ENCODE peak calls at places on chromosomes 4 and X, in eight cellular contexts. One of them, this sample, is unnamed.

GRCh38 chr4:169658970-169659735 is 38.8 kb downstream of the CLCN3 start:
- DNase-seq in GM03348: no peak
- DNase-seq in lung: no peak
- DNase-seq in caudate nucleus: no peak
- DNase-seq in amniotic stem cell: no peak
- DNase-seq in stimulated activated CD4-positive, alpha-beta T cell treated with anti-CD3 and anti-CD28 coated beads, Interleukin-12 subunit alpha, Interleukin-12 subunit beta, amount 100 ng/mL, for 48 hours: no peak
- DNase-seq in endothelial cell: no peak
- DNase-seq in GM04504: no peak
- DNase-seq in this sample: no peak

GRCh38 chr4:149161247-149161646 is 654.4 kb downstream of the IQCM start:
- DNase-seq in GM04504: peak
- DNase-seq in caudate nucleus: no peak
- DNase-seq in endothelial cell: no peak
- DNase-seq in amniotic stem cell: no peak
- DNase-seq in lung: no peak
- DNase-seq in GM03348: peak
- DNase-seq in stimulated activated CD4-positive, alpha-beta T cell treated with anti-CD3 and anti-CD28 coated beads, Interleukin-12 subunit alpha, Interleukin-12 subunit beta, amount 100 ng/mL, for 48 hours: no peak
- DNase-seq in this sample: peak

GRCh38 chr4:23163649-23164436 is 471.1 kb downstream of the GBA3 start:
- DNase-seq in amniotic stem cell: no peak
- DNase-seq in GM03348: no peak
- DNase-seq in lung: no peak
- DNase-seq in caudate nucleus: no peak
- DNase-seq in endothelial cell: no peak
- DNase-seq in GM04504: no peak
- DNase-seq in stimulated activated CD4-positive, alpha-beta T cell treated with anti-CD3 and anti-CD28 coated beads, Interleukin-12 subunit alpha, Interleukin-12 subunit beta, amount 100 ng/mL, for 48 hours: no peak
- DNase-seq in this sample: no peak

GRCh38 chrX:48520976-48521352 is 644 bp upstream of the EBP start:
- DNase-seq in GM03348: no peak
- DNase-seq in amniotic stem cell: no peak
- DNase-seq in caudate nucleus: no peak
- DNase-seq in stimulated activated CD4-positive, alpha-beta T cell treated with anti-CD3 and anti-CD28 coated beads, Interleukin-12 subunit alpha, Interleukin-12 subunit beta, amount 100 ng/mL, for 48 hours: no peak
- DNase-seq in endothelial cell: no peak
- DNase-seq in lung: no peak
- DNase-seq in GM04504: no peak
- DNase-seq in this sample: no peak

GRCh38 chr4:144648042-144648441 is 2.1 kb downstream of the HHIP start:
- DNase-seq in GM04504: no peak
- DNase-seq in endothelial cell: no peak
- DNase-seq in caudate nucleus: no peak
- DNase-seq in GM03348: no peak
- DNase-seq in stimulated activated CD4-positive, alpha-beta T cell treated with anti-CD3 and anti-CD28 coated beads, Interleukin-12 subunit alpha, Interleukin-12 subunit beta, amount 100 ng/mL, for 48 hours: no peak
- DNase-seq in lung: no peak
- DNase-seq in amniotic stem cell: no peak
- DNase-seq in this sample: no peak

GRCh38 chr4:183659919-183660318 is 826 bp downstream of the TRAPPC11 start:
- DNase-seq in stimulated activated CD4-positive, alpha-beta T cell treated with anti-CD3 and anti-CD28 coated beads, Interleukin-12 subunit alpha, Interleukin-12 subunit beta, amount 100 ng/mL, for 48 hours: no peak
- DNase-seq in lung: no peak
- DNase-seq in caudate nucleus: no peak
- DNase-seq in endothelial cell: no peak
- DNase-seq in amniotic stem cell: no peak
- DNase-seq in GM04504: no peak
- DNase-seq in GM03348: peak
- DNase-seq in this sample: no peak

GRCh38 chr4:44446801-44447562 is 1.6 kb downstream of the KCTD8 start:
- DNase-seq in GM03348: peak
- DNase-seq in caudate nucleus: peak
- DNase-seq in amniotic stem cell: no peak
- DNase-seq in lung: no peak
- DNase-seq in stimulated activated CD4-positive, alpha-beta T cell treated with anti-CD3 and anti-CD28 coated beads, Interleukin-12 subunit alpha, Interleukin-12 subunit beta, amount 100 ng/mL, for 48 hours: no peak
- DNase-seq in GM04504: no peak
- DNase-seq in endothelial cell: peak
- DNase-seq in this sample: no peak

GRCh38 chrX:1421433-1422134 is 29.7 kb upstream of the SLC25A6 start:
- DNase-seq in caudate nucleus: no peak
- DNase-seq in GM04504: no peak
- DNase-seq in stimulated activated CD4-positive, alpha-beta T cell treated with anti-CD3 and anti-CD28 coated beads, Interleukin-12 subunit alpha, Interleukin-12 subunit beta, amount 100 ng/mL, for 48 hours: no peak
- DNase-seq in lung: no peak
- DNase-seq in amniotic stem cell: no peak
- DNase-seq in GM03348: no peak
- DNase-seq in endothelial cell: no peak
- DNase-seq in this sample: no peak

GRCh38 chrX:34467437-34467836 is 189.6 kb downstream of the TMEM47 start:
- DNase-seq in caudate nucleus: no peak
- DNase-seq in GM03348: no peak
- DNase-seq in lung: no peak
- DNase-seq in amniotic stem cell: no peak
- DNase-seq in stimulated activated CD4-positive, alpha-beta T cell treated with anti-CD3 and anti-CD28 coated beads, Interleukin-12 subunit alpha, Interleukin-12 subunit beta, amount 100 ng/mL, for 48 hours: no peak
- DNase-seq in endothelial cell: no peak
- DNase-seq in GM04504: no peak
- DNase-seq in this sample: no peak

This sample was measured in fibroblast of gingiva.